ENCODE peak calls at places on chromosomes 11 and 22, in six cellular contexts. A is tibial artery, P is HCT116, D is cardiac muscle cell, J is mammary epithelial cell, H is fibroblast of lung. N is an unnamed sample.

GRCh38 chr11:46278387-46279173 is 1.1 kb downstream of the CREB3L1 start:
- DNase-seq in J (no peak), P (no peak), D (peak), A (no peak), H (peak), N (no peak)

GRCh38 chr11:125304111-125304639 is 139.6 kb downstream of the PKNOX2 start:
- DNase-seq in J (no peak), H (no peak), D (peak), P (no peak), A (no peak), N (no peak)

GRCh38 chr22:30643055-30643875 is 7.7 kb downstream of the SLC35E4 start:
- DNase-seq in P (no peak), H (no peak), D (no peak), J (no peak), A (no peak), N (no peak)

GRCh38 chr11:1277936-1278512 is 31.4 kb downstream of the TOLLIP start:
- DNase-seq in J (no peak), D (no peak), P (no peak), H (no peak), A (no peak), N (no peak)

GRCh38 chr11:95138448-95138847 is 48.8 kb downstream of the ENDOD1 start:
- DNase-seq in A (no peak), D (peak), H (no peak), P (no peak), J (no peak), N (no peak)

GRCh38 chr11:65315204-65315865 is 669 bp downstream of the CDC42EP2 start:
- DNase-seq in P (peak), D (peak), H (peak), J (peak), A (peak), N (peak)

GRCh38 chr11:128552783-128553661 is 34.3 kb downstream of the ETS1 start:
- DNase-seq in A (no peak), J (peak), H (peak), P (no peak), D (no peak), N (no peak)

GRCh38 chr11:121950160-121950559 is 165.9 kb downstream of the BLID start:
- DNase-seq in J (no peak), H (no peak), A (no peak), D (no peak), P (no peak), N (no peak)

GRCh38 chr11:130909650-130910049 is 6.6 kb downstream of the SNX19 start:
- DNase-seq in P (no peak), H (peak), J (peak), A (no peak), D (no peak), N (no peak)

GRCh38 chr22:19632671-19633148 is 81.6 kb upstream of the SEPTIN5 start:
- DNase-seq in A (no peak), D (no peak), J (peak), H (peak), P (no peak), N (no peak)

GRCh38 chr11:66268953-66269906 is 791 bp downstream of the RAB1B start:
- DNase-seq in D (peak), A (no peak), P (no peak), J (no peak), H (peak), N (no peak)

GRCh38 chr22:50074551-50075042 is 10.6 kb downstream of the MLC1 start:
- DNase-seq in J (no peak), A (no peak), D (peak), P (no peak), H (no peak), N (no peak)

GRCh38 chr11:115459563-115459962 is 44.7 kb downstream of the CADM1 start:
- DNase-seq in P (no peak), A (no peak), J (no peak), D (no peak), H (peak), N (no peak)

GRCh38 chr11:57379732-57380131 is 1.2 kb downstream of the PRG3 start:
- DNase-seq in D (peak), J (no peak), A (no peak), P (no peak), H (peak), N (no peak)

GRCh38 chr22:45916515-45916914 is 60.4 kb downstream of the WNT7B start:
- DNase-seq in P (no peak), J (no peak), A (no peak), H (no peak), D (no peak), N (no peak)

GRCh38 chr11:69702239-69702668 is 1.6 kb downstream of the FGF19 start:
- DNase-seq in A (no peak), D (no peak), H (no peak), P (no peak), J (no peak), N (no peak)

GRCh38 chr11:36751251-36751839 is 153.3 kb upstream of the RAG2 start:
- DNase-seq in P (no peak), D (no peak), A (no peak), H (no peak), J (no peak), N (no peak)

GRCh38 chr11:118786657-118787056 is 4.3 kb downstream of the DDX6 start:
- DNase-seq in J (no peak), H (no peak), P (no peak), A (no peak), D (no peak), N (no peak)

GRCh38 chr11:5004429-5005274 is 10.0 kb downstream of the OR51L1 start:
- DNase-seq in J (peak), D (peak), P (peak), A (no peak), H (peak), N (no peak)

GRCh38 chr11:19559746-19560145 is 152.9 kb upstream of the NAV2 start:
- DNase-seq in J (no peak), H (no peak), D (no peak), P (no peak), A (no peak), N (no peak)

GRCh38 chr22:24290459-24290858 is 19.8 kb downstream of the SPECC1L start:
- DNase-seq in H (peak), A (no peak), D (no peak), P (no peak), J (no peak), N (no peak)

GRCh38 chr22:25092119-25092518 is 107.5 kb upstream of the CRYBB3 start:
- DNase-seq in A (no peak), H (no peak), P (no peak), D (no peak), J (no peak), N (no peak)

DNA sequence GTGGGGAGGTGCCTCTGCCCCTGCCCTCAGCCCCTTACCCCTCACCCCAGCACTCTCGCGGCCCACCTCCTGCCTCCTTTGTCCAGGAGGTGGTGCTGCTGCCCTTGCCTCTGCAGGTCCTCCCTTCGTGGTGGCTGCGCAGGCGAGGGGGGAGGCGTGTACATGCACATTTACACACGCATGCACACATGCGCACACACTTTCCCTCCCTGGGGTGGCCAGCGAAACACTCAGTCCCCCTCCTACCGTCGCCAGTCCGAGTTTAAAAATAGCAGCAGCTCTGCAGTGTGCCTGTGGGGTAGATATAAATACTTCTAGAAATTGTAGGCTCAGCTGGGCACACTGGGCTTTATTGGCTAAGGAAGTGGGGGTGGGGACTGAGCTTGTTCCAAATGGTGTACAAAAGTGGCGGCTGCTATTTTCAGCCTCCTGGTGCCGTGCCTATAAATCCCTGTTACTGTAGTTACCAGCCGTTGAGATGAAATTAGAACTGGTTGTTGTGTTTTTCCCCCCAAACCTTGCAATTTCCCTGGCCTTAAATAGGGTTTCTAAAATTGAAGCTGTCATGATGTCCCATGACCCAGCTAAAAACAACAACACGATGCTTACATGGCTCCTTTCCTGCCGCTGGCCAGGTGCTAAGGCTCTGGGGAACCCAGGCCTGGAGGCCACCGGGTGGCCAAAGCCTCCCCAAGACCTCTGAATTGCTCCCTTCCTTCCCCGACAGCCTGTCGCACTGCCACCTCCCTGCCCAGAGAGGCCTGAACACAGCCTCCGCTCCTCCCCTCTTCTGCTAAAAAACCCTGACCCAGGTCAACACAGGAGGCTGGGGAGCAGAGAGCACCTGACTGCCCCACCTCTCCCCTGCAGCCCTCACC is 12.4 kb downstream of the PICK1 start:
- DNase-seq in D (peak), J (no peak), A (peak), P (no peak), H (peak), N (no peak)
- H3K27ac ChIP-seq in D (peak), J (no peak), A (peak), P (no peak), H (no peak), N (no peak)

GRCh38 chr22:42438293-42438650 is 6.1 kb upstream of the NFAM1 start:
- DNase-seq in P (no peak), J (no peak), A (no peak), D (no peak), H (no peak), N (no peak)
- H3K4me3 ChIP-seq in P (no peak), J (no peak), A (peak), D (peak), H (no peak), N (no peak)

DNA sequence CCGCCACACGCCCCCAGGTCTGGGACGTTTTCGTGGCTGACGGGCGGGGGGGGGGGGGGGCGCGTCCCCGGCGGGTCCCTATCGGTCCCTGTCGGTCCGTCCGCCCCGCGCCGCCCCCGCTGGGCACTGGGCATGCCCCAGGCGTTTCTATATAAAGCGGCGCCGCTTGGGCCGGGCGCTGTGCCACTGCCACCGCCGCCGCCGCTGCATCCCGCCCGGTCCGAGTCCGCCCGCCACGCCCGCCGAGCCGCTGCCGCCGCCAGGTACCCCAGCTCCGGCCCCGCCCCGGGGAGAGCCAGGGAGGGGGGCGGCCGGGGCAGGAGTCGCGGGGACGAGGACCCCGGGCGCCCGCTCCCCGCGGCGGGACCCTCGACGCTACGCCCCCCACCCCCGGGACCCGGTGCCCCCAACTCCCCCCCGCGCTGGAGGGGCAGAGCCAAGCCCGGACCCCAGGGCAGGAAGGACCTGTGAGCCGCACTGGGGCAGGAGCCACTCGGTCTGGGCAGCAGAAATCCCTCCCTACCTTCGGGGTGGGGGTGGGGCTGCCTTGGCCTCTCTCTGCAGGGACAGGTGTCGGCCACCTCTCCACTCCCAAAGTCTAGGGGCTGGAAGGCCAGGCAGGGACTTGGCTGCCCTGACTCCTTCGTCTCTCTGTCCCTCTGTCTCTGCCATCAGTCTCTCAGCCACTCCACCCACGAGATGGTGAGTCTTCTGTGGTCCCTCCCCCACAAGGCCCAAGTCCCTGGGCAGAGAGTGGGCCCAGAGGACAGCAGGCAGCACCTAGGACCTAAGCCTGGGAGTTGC is at the start of gene CARNS1:
- DNase-seq in D (no peak), A (no peak), J (no peak), P (no peak), H (no peak), N (no peak)
- H3K27ac ChIP-seq in D (no peak), A (peak), J (no peak), P (peak), H (no peak), N (no peak)

GRCh38 chr11:86671386-86672006 is 920 bp downstream of the ME3 start:
- DNase-seq in A (peak), H (no peak), D (no peak), J (no peak), P (no peak), N (peak)

GRCh38 chr11:86673872-86674750 is 1.7 kb upstream of the ME3 start:
- DNase-seq in J (no peak), P (no peak), A (no peak), D (no peak), H (no peak), N (no peak)

GRCh38 chr11:86674965-86675364 is 2.5 kb upstream of the ME3 start:
- DNase-seq in J (no peak), D (no peak), P (no peak), H (no peak), A (no peak), N (no peak)

GRCh38 chr11:86672007-86672621 is at the start of gene ME3:
- DNase-seq in P (no peak), H (peak), J (no peak), D (peak), A (peak), N (peak)

GRCh38 chr11:86673055-86673843 is 833 bp upstream of the ME3 start:
- DNase-seq in A (no peak), D (no peak), P (no peak), H (no peak), J (no peak), N (no peak)
- H3K4me3 ChIP-seq in A (peak), D (no peak), P (no peak), H (no peak), J (no peak), N (no peak)